ENCODE peak calls at places on chromosomes 16 and 17, in six cellular contexts. K is SK-N-SH, Y is HCT116, X is HepG2, R is K562, L is H1. S is an unnamed sample.

GRCh38 chr16:79776243-79776884 is 175.8 kb upstream of the MAF start:
- DNase-seq in R (peak), Y (no peak), X (no peak), L (no peak), K (no peak), S (no peak)

GRCh38 chr16:53053967-53054669 is 673 bp upstream of the CHD9 start:
- DNase-seq in L (no peak), K (peak), R (peak), Y (no peak), X (peak), S (no peak)

GRCh38 chr17:1110844-1111598 is 68.8 kb downstream of the ABR start:
- DNase-seq in R (no peak), X (peak), K (peak), Y (peak), L (no peak), S (no peak)

GRCh38 chr17:49093131-49093530 is 39.4 kb upstream of the B4GALNT2 start:
- DNase-seq in Y (no peak), L (no peak), R (no peak), K (no peak), X (no peak), S (peak)

GRCh38 chr16:57829969-57830360 is 27.7 kb upstream of the KIFC3 start:
- DNase-seq in Y (no peak), R (no peak), K (no peak), X (no peak), L (no peak), S (no peak)

GRCh38 chr17:10661377-10661906 is 4.3 kb upstream of the MYH3 start:
- DNase-seq in Y (no peak), L (no peak), K (no peak), R (no peak), X (no peak), S (no peak)

GRCh38 chr16:61617214-61617783 is 418.9 kb downstream of the CDH8 start:
- DNase-seq in X (no peak), Y (no peak), L (no peak), R (no peak), K (no peak), S (no peak)

GRCh38 chr17:17859909-17860760 is 23.3 kb upstream of the SREBF1 start:
- DNase-seq in X (peak), Y (no peak), K (peak), L (no peak), R (peak), S (peak)

GRCh38 chr17:3482851-3483250 is 7.1 kb downstream of the ASPA start:
- DNase-seq in X (no peak), K (no peak), L (peak), R (no peak), Y (no peak), S (no peak)

GRCh38 chr17:3879181-3879580 is 13.7 kb downstream of the CAMKK1 start:
- DNase-seq in X (no peak), R (no peak), L (no peak), K (peak), Y (no peak), S (no peak)

GRCh38 chr16:81697321-81697885 is 81.7 kb upstream of the PLCG2 start:
- DNase-seq in R (peak), Y (peak), L (peak), K (peak), X (peak), S (peak)

GRCh38 chr17:50364061-50364458 is 8.9 kb downstream of the MRPL27 start:
- DNase-seq in L (no peak), K (no peak), Y (no peak), R (no peak), X (no peak), S (no peak)

GRCh38 chr16:62079236-62079635 is 43.0 kb upstream of the CDH8 start:
- DNase-seq in R (no peak), X (no peak), K (no peak), L (no peak), Y (no peak), S (no peak)

GRCh38 chr17:64641499-64641898 is 20.6 kb downstream of the SMURF2 start:
- DNase-seq in X (no peak), Y (no peak), K (peak), L (no peak), R (peak), S (no peak)

GRCh38 chr16:14015948-14016347 is 55.2 kb upstream of the MRTFB start:
- DNase-seq in L (no peak), K (no peak), R (no peak), X (no peak), Y (no peak), S (no peak)

GRCh38 chr16:82470506-82471196 is 156.1 kb upstream of the CDH13 start:
- DNase-seq in L (no peak), X (peak), K (no peak), Y (no peak), R (no peak), S (no peak)

GRCh38 chr16:67653131-67654068 is 6.7 kb downstream of the ACD start:
- DNase-seq in K (peak), L (no peak), R (no peak), X (no peak), Y (no peak), S (no peak)

GRCh38 chr16:21156767-21157467 is 1.6 kb upstream of the LDAF1 start:
- DNase-seq in Y (peak), X (peak), R (peak), L (no peak), K (peak), S (peak)

GRCh38 chr17:31604936-31605335 is 213.5 kb downstream of the RAB11FIP4 start:
- DNase-seq in X (no peak), L (no peak), R (no peak), K (no peak), Y (no peak), S (no peak)

GRCh38 chr17:4365103-4365627 is 1.3 kb downstream of the UBE2G1 start:
- DNase-seq in K (peak), R (peak), L (peak), Y (peak), X (peak), S (peak)

GRCh38 chr17:75785770-75786538 is 1.3 kb downstream of the UNK start:
- DNase-seq in Y (no peak), L (no peak), K (peak), R (peak), X (no peak), S (no peak)

GRCh38 chr17:48483471-48484131 is 47.2 kb downstream of the HOXB1 start:
- DNase-seq in Y (peak), X (no peak), R (peak), K (no peak), L (no peak), S (no peak)

GRCh38 chr16:27498916-27499658 is 50.6 kb downstream of the GTF3C1 start:
- DNase-seq in K (no peak), L (no peak), Y (no peak), X (no peak), R (no peak), S (no peak)

GRCh38 chr16:1131378-1131994 is 21.4 kb upstream of the CACNA1H start:
- DNase-seq in L (no peak), K (no peak), X (no peak), R (no peak), Y (no peak), S (no peak)

GRCh38 chr16:57522960-57523359 is 13.4 kb downstream of the CCDC102A start:
- DNase-seq in Y (no peak), R (no peak), L (no peak), K (no peak), X (no peak), S (no peak)

GRCh38 chr16:5479925-5480324 is 382.3 kb upstream of the EEF2KMT start:
- DNase-seq in L (no peak), K (no peak), Y (no peak), R (no peak), X (no peak), S (no peak)

GRCh38 chr16:56275801-56276200 is 84.5 kb downstream of the GNAO1 start:
- DNase-seq in K (no peak), R (no peak), Y (no peak), X (no peak), L (no peak), S (no peak)

GRCh38 chr16:15966420-15967222 is 17.2 kb downstream of the ABCC1 start:
- DNase-seq in K (peak), X (no peak), Y (peak), R (no peak), L (no peak), S (no peak)

GRCh38 chr16:87062569-87063442 is 254.4 kb downstream of the C16orf95 start:
- DNase-seq in X (peak), K (peak), Y (peak), R (peak), L (no peak), S (peak)

GRCh38 chr16:85200471-85201278 is 88.4 kb upstream of the CIBAR2 start:
- DNase-seq in L (no peak), R (peak), Y (peak), K (no peak), X (peak), S (no peak)

GRCh38 chr17:67671492-67671891 is 46.2 kb upstream of the NOL11 start:
- DNase-seq in X (no peak), Y (no peak), R (no peak), L (no peak), K (peak), S (no peak)
- TF ChIP-seq JUND in X (no peak), Y (no peak), R (no peak), L (no peak), K (no peak), S (no peak)

GRCh38 chr16:50354629-50355456 is 13.9 kb downstream of the BRD7 start:
- DNase-seq in X (no peak), K (peak), R (no peak), L (no peak), Y (no peak), S (no peak)
- TF ChIP-seq JUND in X (no peak), K (no peak), R (no peak), L (no peak), Y (no peak), S (no peak)

GRCh38 chr16:66289051-66289680 is 77.3 kb upstream of the CDH5 start:
- DNase-seq in K (no peak), Y (no peak), R (no peak), X (no peak), L (no peak), S (no peak)
- TF ChIP-seq JUND in K (no peak), Y (no peak), R (no peak), X (no peak), L (no peak), S (no peak)

DNA sequence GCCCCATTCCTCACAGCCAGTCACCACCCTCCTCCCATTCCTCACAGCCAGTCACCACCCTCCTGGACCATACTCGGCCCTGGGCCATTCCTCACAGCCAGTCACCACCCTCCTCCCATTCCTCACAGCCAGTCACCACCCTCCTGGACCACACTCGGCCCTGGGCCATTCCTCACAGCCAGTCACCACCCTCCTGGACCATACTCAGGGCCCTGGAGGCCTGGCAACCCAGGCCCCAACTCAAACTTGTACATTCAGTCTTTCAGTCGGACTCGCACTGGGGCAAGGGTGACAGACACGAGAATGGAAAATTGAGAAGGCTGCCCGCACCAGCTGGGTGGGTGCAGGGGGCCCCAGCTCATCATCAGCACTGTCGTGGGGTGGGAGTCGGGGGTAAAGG is 30.4 kb upstream of the FOXK2 start:
- DNase-seq in K (no peak), X (no peak), R (no peak), L (no peak), Y (no peak), S (no peak)
- TF ChIP-seq JUND in K (no peak), X (no peak), R (no peak), L (no peak), Y (no peak), S (no peak)

GRCh38 chr17:35889241-35889640 is 9.1 kb upstream of the CCL5 start:
- DNase-seq in X (no peak), K (no peak), Y (no peak), R (no peak), L (no peak), S (no peak)
- TF ChIP-seq JUND in X (no peak), K (no peak), Y (no peak), R (no peak), L (no peak), S (no peak)